ENCODE peak calls at places on chromosomes 7 and 10, in six cellular contexts. E, W, Y, D, I and A are unnamed samples.

GRCh38 chr7:20331231-20331880 is 656 bp downstream of the ITGB8 start:
- DNase-seq in I (no peak), D (peak), W (no peak), Y (no peak), E (no peak), A (no peak)

GRCh38 chr7:101733713-101734475 is 83.5 kb upstream of the CUX1 start:
- DNase-seq in I (no peak), D (peak), Y (no peak), W (peak), E (no peak), A (no peak)

GRCh38 chr7:129643545-129644170 is 32.1 kb downstream of the NRF1 start:
- DNase-seq in W (peak), Y (no peak), D (no peak), E (no peak), I (no peak), A (peak)

GRCh38 chr7:111998326-111998725 is 207.9 kb downstream of the DOCK4 start:
- DNase-seq in I (no peak), D (no peak), Y (no peak), E (no peak), W (no peak), A (no peak)

GRCh38 chr10:132545659-132546367 is 8.2 kb downstream of the INPP5A start:
- DNase-seq in D (no peak), Y (no peak), E (no peak), W (no peak), I (no peak), A (no peak)

GRCh38 chr7:17090751-17091150 is 207.7 kb upstream of the AHR start:
- DNase-seq in Y (no peak), W (no peak), D (no peak), I (no peak), E (no peak), A (no peak)

GRCh38 chr10:97771055-97771811 is 566 bp downstream of the SFRP5 start:
- DNase-seq in Y (peak), E (no peak), D (peak), I (no peak), W (peak), A (no peak)

GRCh38 chr7:157751351-157751750 is 414.5 kb downstream of the DNAJB6 start:
- DNase-seq in D (peak), Y (no peak), W (no peak), E (no peak), I (no peak), A (no peak)

GRCh38 chr7:55435466-55435865 is 70.3 kb downstream of the LANCL2 start:
- DNase-seq in D (no peak), E (no peak), W (no peak), Y (no peak), I (no peak), A (no peak)

GRCh38 chr10:84293574-84294016 is 34.8 kb upstream of the CCSER2 start:
- DNase-seq in W (peak), D (peak), E (no peak), I (no peak), Y (no peak), A (no peak)

GRCh38 chr7:98964596-98964995 is 86.3 kb downstream of the TRRAP start:
- DNase-seq in Y (no peak), E (no peak), I (no peak), W (no peak), D (no peak), A (no peak)